ENCODE peak calls at places on chromosomes 16 and 17, in six cellular contexts. E, F, L, N, Z and R are unnamed samples.

GRCh38 chr17:7797976-7798375 is 36.0 kb upstream of the KDM6B start:
- ATAC-seq in E (no peak), F (no peak), L (no peak), N (no peak), Z (no peak), R (no peak)

GRCh38 chr16:79726902-79727301 is 126.4 kb upstream of the MAF start:
- ATAC-seq in E (no peak), F (no peak), L (no peak), N (no peak), Z (no peak), R (no peak)

GRCh38 chr17:21239680-21240374 is 13.4 kb downstream of the NATD1 start:
- ATAC-seq in E (peak; percentile 68), F (no peak), L (peak; percentile 89), N (peak; percentile 57), Z (no peak), R (peak; percentile 42)

GRCh38 chr17:29149431-29150064 is 30.6 kb downstream of the MYO18A start:
- ATAC-seq in E (no peak), F (no peak), L (peak; percentile 66), N (no peak), Z (no peak), R (no peak)

GRCh38 chr17:67942810-67943209 is 53.5 kb downstream of the C17orf58 start:
- ATAC-seq in E (peak; percentile 100), F (no peak), L (no peak), N (peak; percentile 32), Z (no peak), R (no peak)

GRCh38 chr17:50127661-50128361 is 2.1 kb downstream of the SAMD14 start:
- ATAC-seq in E (no peak), F (no peak), L (no peak), N (no peak), Z (no peak), R (no peak)

GRCh38 chr17:77456271-77456950 is 315.6 kb downstream of the SEC14L1 start:
- ATAC-seq in E (no peak), F (no peak), L (no peak), N (peak; percentile 24), Z (no peak), R (no peak)

GRCh38 chr16:69399361-69399760 is 13.6 kb upstream of the TERF2 start:
- ATAC-seq in E (no peak), F (no peak), L (no peak), N (no peak), Z (no peak), R (no peak)

GRCh38 chr17:38877130-38877851 is 7.4 kb downstream of the LASP1 start:
- ATAC-seq in E (no peak), F (no peak), L (peak; percentile 64), N (peak; percentile 90), Z (no peak), R (no peak)

GRCh38 chr16:24075929-24076716 is 180.0 kb upstream of the CACNG3 start:
- ATAC-seq in E (no peak), F (no peak), L (peak; percentile 70), N (no peak), Z (peak; percentile 73), R (no peak)

GRCh38 chr17:36901506-36901905 is 35.8 kb upstream of the LHX1 start:
- ATAC-seq in E (no peak), F (no peak), L (no peak), N (no peak), Z (no peak), R (no peak)

GRCh38 chr16:30449116-30449435 is 3.4 kb upstream of the SEPHS2 start:
- ATAC-seq in E (no peak), F (no peak), L (no peak), N (no peak), Z (no peak), R (no peak)

GRCh38 chr17:75919611-75920010 is 14.9 kb upstream of the MRPL38 start:
- ATAC-seq in E (no peak), F (no peak), L (no peak), N (no peak), Z (no peak), R (no peak)

GRCh38 chr17:75922963-75923874 is 17.6 kb downstream of the FBF1 start:
- ATAC-seq in E (no peak), F (no peak), L (no peak), N (no peak), Z (no peak), R (no peak)

GRCh38 chr17:75922173-75922961 is 17.7 kb upstream of the MRPL38 start:
- ATAC-seq in E (no peak), F (no peak), L (peak; percentile 51), N (no peak), Z (no peak), R (no peak)

GRCh38 chr17:75920045-75920560 is 15.4 kb upstream of the MRPL38 start:
- ATAC-seq in E (no peak), F (no peak), L (no peak), N (no peak), Z (no peak), R (no peak)

DNA sequence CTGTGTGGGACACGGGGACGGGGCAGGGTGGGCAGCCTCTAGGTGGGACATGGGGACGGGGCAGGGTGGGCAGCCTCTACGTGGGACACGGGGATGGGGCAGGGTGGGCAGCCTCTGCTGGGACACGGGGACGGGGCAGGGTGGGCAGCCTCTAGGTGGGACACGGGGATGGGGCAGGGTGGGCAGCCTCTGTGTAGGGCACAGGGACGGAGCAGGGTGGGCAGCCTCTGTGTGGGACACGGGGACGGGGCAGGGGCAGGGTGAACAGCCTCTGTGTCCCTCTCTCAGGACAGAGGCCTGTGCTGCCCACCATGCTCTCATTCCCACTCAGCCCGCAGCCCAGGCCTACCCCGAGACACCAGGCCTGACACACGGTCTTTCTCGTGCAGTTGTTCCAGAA is 16.9 kb upstream of the MRPL38 start:
- ATAC-seq in E (no peak), F (no peak), L (no peak), N (no peak), Z (no peak), R (no peak)
- H3K9me3 ChIP-seq in E (no peaks in the 10 kb centered on the region), F (no peaks in the 10 kb centered on the region), L (no peaks in the 10 kb centered on the region), N (no peaks in the 10 kb centered on the region), Z (no peaks in the 10 kb centered on the region), R (no peaks in the 10 kb centered on the region)

GRCh38 chr17:9002236-9002609 is 19.1 kb upstream of the NTN1 start:
- ATAC-seq in E (no peak), F (no peak), L (no peak), N (no peak), Z (no peak), R (no peak)
- H3K27me3 ChIP-seq in E (no peaks in the 10 kb centered on the region), F (peaks cover 21% of the 10 kb centered on the region), L (peaks cover 12% of the 10 kb centered on the region), N (peaks cover 59% of the 10 kb centered on the region), Z (peaks cover 31% of the 10 kb centered on the region), R (peaks cover 31% of the 10 kb centered on the region)

GRCh38 chr17:27078296-27078695 is 215.6 kb upstream of the WSB1 start:
- ATAC-seq in E (no peak), F (no peak), L (no peak), N (no peak), Z (no peak), R (no peak)
- H3K9me3 ChIP-seq in E (no peaks in the 10 kb centered on the region), F (no peaks in the 10 kb centered on the region), L (no peaks in the 10 kb centered on the region), N (no peaks in the 10 kb centered on the region), Z (peaks cover 10% of the 10 kb centered on the region), R (no peaks in the 10 kb centered on the region)

GRCh38 chr16:84233748-84234147 is 6.1 kb downstream of the KCNG4 start:
- ATAC-seq in E (no peak), F (no peak), L (no peak), N (no peak), Z (no peak), R (no peak)
- H3K27me3 ChIP-seq in E (no peaks in the 10 kb centered on the region), F (no peaks in the 10 kb centered on the region), L (peaks cover 4% of the 10 kb centered on the region), N (no peaks in the 10 kb centered on the region), Z (no peaks in the 10 kb centered on the region), R (peaks cover 12% of the 10 kb centered on the region)

DNA sequence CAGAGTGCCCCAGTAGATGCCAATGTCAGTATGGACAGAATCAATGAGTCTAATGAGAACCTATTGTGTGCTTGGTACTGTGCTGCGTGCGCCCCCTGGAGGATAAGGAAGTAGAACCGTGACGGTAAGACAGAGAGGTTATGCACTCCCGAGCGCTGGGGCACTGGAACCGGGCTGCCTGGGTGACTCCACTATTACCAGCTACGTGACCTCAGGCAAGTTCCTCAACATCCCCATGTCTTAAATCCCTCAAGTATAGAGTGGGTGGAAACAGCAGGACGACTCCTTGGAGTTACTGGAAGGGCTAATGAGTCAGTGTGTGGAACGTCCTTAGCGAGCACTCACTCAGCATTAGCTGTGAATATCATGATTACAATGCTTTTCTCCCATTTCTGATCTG is 16.2 kb downstream of the CHST4 start:
- ATAC-seq in E (no peak), F (no peak), L (peak; percentile 93), N (peak; percentile 84), Z (no peak), R (no peak)
- H3K9me3 ChIP-seq in E (no peaks in the 10 kb centered on the region), F (no peaks in the 10 kb centered on the region), L (no peaks in the 10 kb centered on the region), N (no peaks in the 10 kb centered on the region), Z (no peaks in the 10 kb centered on the region), R (no peaks in the 10 kb centered on the region)

DNA sequence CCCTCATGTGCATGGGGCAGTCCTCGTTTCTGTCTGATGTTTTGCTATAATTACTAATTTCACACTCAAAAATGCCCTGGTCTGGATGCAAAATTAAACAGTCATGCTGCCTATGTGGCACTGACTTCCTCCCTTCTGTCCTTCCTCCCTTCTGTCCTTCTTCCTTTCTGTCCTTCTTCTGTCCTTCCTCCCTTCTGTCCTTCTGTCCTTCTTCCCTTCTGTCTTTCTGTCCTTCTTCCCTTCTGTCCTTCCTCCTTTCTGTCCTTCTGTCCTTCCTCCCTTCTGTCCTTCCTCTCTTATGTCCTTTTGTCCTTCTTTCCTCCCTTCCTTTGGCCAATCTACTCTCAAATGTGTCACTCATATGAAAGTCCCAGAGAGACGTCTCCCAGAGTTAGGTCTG is 93.8 kb downstream of the IRF8 start:
- ATAC-seq in E (no peak), F (no peak), L (no peak), N (no peak), Z (no peak), R (no peak)
- H3K27me3 ChIP-seq in E (peaks cover 83% of the 10 kb centered on the region), F (peaks cover 7% of the 10 kb centered on the region), L (no peaks in the 10 kb centered on the region), N (no peaks in the 10 kb centered on the region), Z (no peaks in the 10 kb centered on the region), R (peaks cover 19% of the 10 kb centered on the region)

GRCh38 chr16:11484691-11485258 is 101.9 kb downstream of the LITAF start:
- ATAC-seq in E (no peak), F (no peak), L (no peak), N (no peak), Z (no peak), R (no peak)

GRCh38 chr16:11482946-11483748 is 103.6 kb downstream of the LITAF start:
- ATAC-seq in E (no peak), F (no peak), L (no peak), N (no peak), Z (no peak), R (no peak)

GRCh38 chr16:11479916-11480315 is 106.8 kb downstream of the LITAF start:
- ATAC-seq in E (no peak), F (no peak), L (no peak), N (no peak), Z (no peak), R (no peak)

GRCh38 chr16:11480634-11481033 is 106.1 kb downstream of the LITAF start:
- ATAC-seq in E (no peak), F (no peak), L (no peak), N (no peak), Z (no peak), R (no peak)

DNA sequence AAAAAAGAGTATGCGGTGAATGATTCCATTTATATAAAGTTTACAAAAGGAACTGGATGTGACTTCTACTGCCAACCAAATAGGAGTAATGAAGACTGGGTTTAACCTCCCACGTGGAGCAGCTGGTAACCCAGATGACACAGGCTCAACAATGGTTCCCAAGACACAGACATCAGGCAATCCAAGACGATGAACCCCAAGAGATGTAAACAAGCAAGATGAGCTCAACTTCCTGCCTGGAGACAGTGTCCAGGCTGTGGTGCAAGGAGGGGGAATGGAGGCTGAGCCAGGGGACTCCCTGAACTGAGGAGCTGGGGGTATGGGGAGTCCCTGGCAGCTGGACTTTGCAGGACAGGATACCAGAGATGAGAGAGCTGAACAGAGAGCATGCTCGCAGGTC is 104.7 kb downstream of the LITAF start:
- ATAC-seq in E (no peak), F (no peak), L (no peak), N (no peak), Z (no peak), R (no peak)
- H3K9me3 ChIP-seq in E (no peaks in the 10 kb centered on the region), F (peaks cover 10% of the 10 kb centered on the region), L (peaks cover 15% of the 10 kb centered on the region), N (peaks cover 15% of the 10 kb centered on the region), Z (peaks cover 9% of the 10 kb centered on the region), R (no peaks in the 10 kb centered on the region)